ENCODE peak calls at places on chromosomes 1 and 21, in ten cellular contexts. L is Peyer's patch, F is adrenal gland, H is brain microvascular endothelial cell, R is choroid plexus epithelial cell, J is HepG2, U is SK-N-SH, Z is fibroblast of lung, P is Caco-2, E is ovary. T is an unnamed sample.

GRCh38 chr1:201711811-201712210 is 117.1 kb upstream of the IPO9 start:
- DNase-seq in L (no peak), F (no peak), H (no peak), R (peak), J (no peak), U (no peak), Z (no peak), P (no peak), E (peak), T (peak)

GRCh38 chr1:17346046-17346789 is 25.8 kb upstream of the PADI6 start:
- DNase-seq in L (no peak), F (no peak), H (no peak), R (no peak), J (no peak), U (no peak), Z (no peak), P (no peak), E (no peak), T (no peak)

GRCh38 chr1:245695211-245695610 is 540.4 kb downstream of the KIF26B start:
- DNase-seq in L (no peak), F (no peak), H (no peak), R (no peak), J (no peak), U (no peak), Z (no peak), P (no peak), E (no peak), T (no peak)

GRCh38 chr1:246306415-246307037 is 200.6 kb downstream of the SMYD3 start:
- DNase-seq in L (no peak), F (no peak), H (no peak), R (no peak), J (peak), U (no peak), Z (peak), P (no peak), E (no peak), T (no peak)

GRCh38 chr1:212791676-212792395 is at the start of the genes NSL1 and TATDN3:
- DNase-seq in L (peak), F (peak), H (peak), R (peak), J (peak), U (peak), Z (peak), P (peak), E (peak), T (peak)

GRCh38 chr1:167301355-167301754 is 80.7 kb downstream of the POU2F1 start:
- DNase-seq in L (no peak), F (no peak), H (no peak), R (peak), J (no peak), U (no peak), Z (no peak), P (no peak), E (no peak), T (no peak)

GRCh38 chr1:223500560-223501425 is 107.6 kb downstream of the CCDC185 start:
- DNase-seq in L (no peak), F (peak), H (peak), R (peak), J (no peak), U (no peak), Z (peak), P (no peak), E (no peak), T (peak)

GRCh38 chr1:68207129-68207689 is 25.1 kb downstream of the WLS start:
- DNase-seq in L (no peak), F (no peak), H (no peak), R (peak), J (no peak), U (no peak), Z (peak), P (no peak), E (no peak), T (peak)

GRCh38 chr1:162562452-162562828 is 918 bp downstream of the UAP1 start:
- DNase-seq in L (peak), F (no peak), H (no peak), R (peak), J (peak), U (no peak), Z (peak), P (no peak), E (peak), T (peak)

GRCh38 chr21:44914176-44914874 is 6.4 kb downstream of the ITGB2 start:
- DNase-seq in L (peak), F (no peak), H (no peak), R (no peak), J (peak), U (no peak), Z (no peak), P (no peak), E (no peak), T (no peak)

GRCh38 chr1:247517795-247518612 is 18.2 kb downstream of the OR2C3 start:
- DNase-seq in L (no peak), F (no peak), H (no peak), R (no peak), J (no peak), U (peak), Z (no peak), P (no peak), E (no peak), T (no peak)

GRCh38 chr1:234272656-234273312 is 100.5 kb upstream of the COA6 start:
- DNase-seq in L (no peak), F (no peak), H (no peak), R (no peak), J (no peak), U (no peak), Z (no peak), P (no peak), E (no peak), T (no peak)

GRCh38 chr1:51906306-51907078 is 28.0 kb upstream of the NRDC start:
- DNase-seq in L (no peak), F (no peak), H (no peak), R (peak), J (no peak), U (peak), Z (peak), P (no peak), E (no peak), T (peak)

GRCh38 chr1:211521102-211521815 is 29.3 kb upstream of the RD3 start:
- DNase-seq in L (no peak), F (no peak), H (no peak), R (no peak), J (peak), U (no peak), Z (no peak), P (no peak), E (no peak), T (no peak)

GRCh38 chr1:113792986-113793385 is 19.3 kb downstream of the RSBN1 start:
- DNase-seq in L (no peak), F (no peak), H (no peak), R (peak), J (no peak), U (no peak), Z (peak), P (no peak), E (no peak), T (peak)

GRCh38 chr1:244896550-244896949 is 32.2 kb upstream of the HNRNPU start:
- DNase-seq in L (no peak), F (no peak), H (peak), R (peak), J (peak), U (no peak), Z (peak), P (no peak), E (no peak), T (peak)

GRCh38 chr1:64251971-64252370 is 48.5 kb downstream of the UBE2U start:
- DNase-seq in L (no peak), F (no peak), H (no peak), R (no peak), J (no peak), U (no peak), Z (no peak), P (no peak), E (no peak), T (no peak)

GRCh38 chr1:54421101-54421504 is 14.9 kb upstream of the SSBP3 start:
- DNase-seq in L (no peak), F (no peak), H (no peak), R (no peak), J (no peak), U (no peak), Z (no peak), P (no peak), E (no peak), T (no peak)

GRCh38 chr1:94334764-94335163 is 83.4 kb upstream of the ABCD3 start:
- DNase-seq in L (no peak), F (no peak), H (no peak), R (no peak), J (no peak), U (no peak), Z (no peak), P (no peak), E (no peak), T (no peak)
- TF ChIP-seq CTCF in L (no peak), F (no peak), H (no peak), R (no peak), J (no peak), U (no peak), Z (no peak), P (no peak), E (no peak), T (no peak)

GRCh38 chr1:158998037-158998780 is 11.5 kb upstream of the IFI16 start:
- DNase-seq in L (no peak), F (no peak), H (no peak), R (no peak), J (no peak), U (no peak), Z (no peak), P (no peak), E (no peak), T (no peak)

GRCh38 chr1:158998781-158999161 is 10.9 kb upstream of the IFI16 start:
- DNase-seq in L (peak), F (peak), H (peak), R (peak), J (peak), U (peak), Z (peak), P (no peak), E (peak), T (peak)

GRCh38 chr1:158999301-159000069 is 10.2 kb upstream of the IFI16 start:
- DNase-seq in L (peak), F (peak), H (peak), R (peak), J (no peak), U (no peak), Z (peak), P (no peak), E (peak), T (peak)

GRCh38 chr1:159000627-159001026 is 9.1 kb upstream of the IFI16 start:
- DNase-seq in L (peak), F (peak), H (peak), R (peak), J (no peak), U (no peak), Z (peak), P (no peak), E (peak), T (peak)

DNA sequence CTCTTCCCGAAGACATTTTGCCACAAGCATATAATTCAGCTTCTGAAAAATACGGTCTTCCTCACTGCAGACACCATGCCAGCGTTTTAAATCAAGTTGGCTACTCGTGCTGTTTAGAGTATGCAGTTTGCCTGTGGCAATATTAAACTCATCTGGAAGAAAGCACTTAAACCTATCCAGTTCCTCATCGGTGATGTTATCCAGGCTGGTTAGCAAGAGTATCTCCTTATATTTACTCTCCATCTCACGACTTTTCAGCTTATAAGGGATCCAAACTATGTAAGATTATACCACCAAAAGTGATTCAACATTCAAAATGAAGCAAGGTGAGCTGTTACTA is 9.7 kb upstream of the IFI16 start:
- DNase-seq in L (no peak), F (no peak), H (no peak), R (no peak), J (no peak), U (no peak), Z (no peak), P (no peak), E (no peak), T (no peak)
- H3K4me3 ChIP-seq in L (peak), F (no peak), H (peak), R (peak), J (no peak), U (peak), Z (peak), P (no peak), E (peak), T (peak)

GRCh38 chr21:32457360-32457840 is 44.9 kb downstream of the EVA1C start:
- DNase-seq in L (peak), F (peak), H (no peak), R (peak), J (peak), U (peak), Z (peak), P (no peak), E (peak), T (peak)
- TF ChIP-seq CTCF in L (no peak), F (no peak), H (peak), R (no peak), J (peak), U (peak), Z (no peak), P (no peak), E (no peak), T (peak)

GRCh38 chr1:4710592-4711190 is 56.3 kb downstream of the AJAP1 start:
- DNase-seq in L (no peak), F (no peak), H (no peak), R (no peak), J (peak), U (no peak), Z (no peak), P (peak), E (no peak), T (no peak)
- H3K4me3 ChIP-seq in L (no peak), F (no peak), H (no peak), R (no peak), J (no peak), U (no peak), Z (no peak), P (no peak), E (no peak), T (no peak)

GRCh38 chr1:11594222-11594621 is 60.0 kb downstream of the FBXO2 start:
- DNase-seq in L (no peak), F (no peak), H (peak), R (peak), J (peak), U (peak), Z (peak), P (no peak), E (no peak), T (peak)
- TF ChIP-seq CTCF in L (no peak), F (no peak), H (peak), R (peak), J (peak), U (peak), Z (peak), P (peak), E (no peak), T (no peak)